ENCODE peak calls at places on chromosomes 2 and 18, in nine cellular contexts. L, X, G, Z, D, O, Q, F and R are unnamed samples.

GRCh38 chr18:55110436-55110835 is 151.2 kb upstream of the CCDC68 start:
- DNase-seq in D (peak), X (peak), Q (no peak), G (peak), F (no peak), L (peak), Z (peak), O (no peak), R (no peak)

GRCh38 chr2:169734172-169734847 is 678 bp downstream of the KLHL23 start:
- DNase-seq in D (no peak), L (no peak), X (peak), Z (no peak), Q (no peak), O (peak), F (no peak), G (no peak), R (peak)

GRCh38 chr2:26578581-26578980 is 62.6 kb downstream of the CIB4 start:
- DNase-seq in D (no peak), O (no peak), Z (peak), G (no peak), F (no peak), L (no peak), Q (no peak), X (no peak), R (no peak)

GRCh38 chr2:29765711-29766110 is 155.7 kb downstream of the ALK start:
- DNase-seq in Q (peak), G (no peak), D (no peak), F (no peak), L (no peak), X (peak), Z (no peak), O (no peak), R (no peak)

GRCh38 chr2:62760555-62760954 is 55.0 kb downstream of the EHBP1 start:
- DNase-seq in L (no peak), O (peak), D (no peak), X (peak), F (no peak), Z (no peak), Q (peak), G (peak), R (no peak)

GRCh38 chr2:181741756-181742155 is 61.4 kb upstream of the NEUROD1 start:
- DNase-seq in Z (no peak), F (no peak), X (peak), D (no peak), G (no peak), O (no peak), L (no peak), Q (peak), R (no peak)

GRCh38 chr2:118221952-118222594 is 133.8 kb downstream of the INSIG2 start:
- DNase-seq in L (peak), F (peak), G (peak), Q (peak), O (peak), Z (peak), X (peak), D (no peak), R (peak)

GRCh38 chr2:75077909-75078308 is 119.5 kb downstream of the POLE4 start:
- DNase-seq in O (no peak), L (no peak), F (no peak), X (no peak), Z (no peak), D (no peak), G (no peak), Q (no peak), R (no peak)

GRCh38 chr2:107202962-107203591 is 317.1 kb upstream of the ST6GAL2 start:
- DNase-seq in G (no peak), L (no peak), Z (no peak), D (no peak), X (no peak), O (no peak), F (no peak), Q (no peak), R (no peak)

GRCh38 chr18:48402953-48403352 is 6.2 kb downstream of the ZBTB7C start:
- DNase-seq in Z (no peak), G (no peak), O (peak), Q (no peak), X (peak), L (no peak), F (no peak), D (no peak), R (no peak)

GRCh38 chr2:235740821-235741220 is 247.0 kb downstream of the AGAP1 start:
- DNase-seq in Z (no peak), O (no peak), G (no peak), D (no peak), L (no peak), F (peak), Q (no peak), X (no peak), R (peak)

GRCh38 chr2:33372940-33373553 is 103.4 kb upstream of the RASGRP3 start:
- DNase-seq in O (peak), Q (peak), L (peak), F (no peak), Z (no peak), X (peak), D (no peak), G (peak), R (peak)

GRCh38 chr2:236214331-236214995 is 46.3 kb upstream of the GBX2 start:
- DNase-seq in Q (no peak), Z (no peak), F (peak), D (no peak), G (no peak), X (no peak), L (no peak), O (no peak), R (no peak)

GRCh38 chr2:241893265-241893664 is 23.7 kb downstream of the RTP5 start:
- DNase-seq in Z (peak), D (no peak), L (no peak), O (no peak), G (no peak), F (peak), Q (no peak), X (no peak), R (no peak)

GRCh38 chr2:26172189-26172865 is 561 bp upstream of the GAREM2 start:
- DNase-seq in F (peak), D (no peak), X (no peak), Q (no peak), L (no peak), G (no peak), Z (no peak), O (no peak), R (no peak)

GRCh38 chr18:22975508-22975907 is 42.4 kb downstream of the RBBP8 start:
- DNase-seq in D (no peak), O (no peak), L (no peak), Q (no peak), Z (no peak), X (no peak), F (no peak), G (no peak), R (no peak)

GRCh38 chr2:57542081-57542480 is 504.5 kb upstream of the VRK2 start:
- DNase-seq in O (no peak), D (no peak), X (no peak), L (no peak), G (no peak), F (no peak), Z (no peak), Q (no peak), R (no peak)

GRCh38 chr2:117972466-117973123 is 41.3 kb downstream of the CCDC93 start:
- DNase-seq in X (peak), G (no peak), O (no peak), D (no peak), Q (no peak), Z (no peak), L (no peak), F (no peak), R (no peak)

GRCh38 chr2:235024951-235025773 is 73.3 kb downstream of the SH3BP4 start:
- DNase-seq in D (no peak), O (peak), X (peak), Q (no peak), Z (no peak), G (no peak), L (no peak), F (no peak), R (no peak)

GRCh38 chr2:9201185-9201891 is 5.3 kb upstream of the ASAP2 start:
- DNase-seq in L (no peak), O (peak), G (no peak), Z (no peak), D (no peak), Q (peak), X (peak), F (no peak), R (no peak)

GRCh38 chr2:60484080-60484737 is 69.2 kb downstream of the BCL11A start:
- DNase-seq in Z (no peak), X (peak), L (peak), O (peak), D (no peak), F (peak), Q (no peak), G (no peak), R (no peak)

GRCh38 chr2:36406296-36406695 is 50.7 kb downstream of the CRIM1 start:
- DNase-seq in Q (no peak), L (no peak), Z (no peak), X (no peak), F (no peak), D (no peak), G (no peak), O (no peak), R (no peak)

GRCh38 chr2:217370391-217370790 is 510.5 kb upstream of the TNP1 start:
- DNase-seq in G (no peak), D (no peak), Z (no peak), L (no peak), Q (peak), F (no peak), O (peak), X (peak), R (peak)

GRCh38 chr2:219611866-219612604 is 14.4 kb downstream of the STK11IP start:
- DNase-seq in L (no peak), F (no peak), O (no peak), X (no peak), Q (no peak), Z (no peak), G (no peak), D (no peak), R (no peak)

GRCh38 chr18:73979742-73980141 is 167.9 kb downstream of the FBXO15 start:
- DNase-seq in F (no peak), G (no peak), Q (peak), O (peak), L (no peak), D (no peak), Z (no peak), X (peak), R (no peak)

GRCh38 chr2:7375901-7376300 is 458.7 kb downstream of the RNF144A start:
- DNase-seq in F (no peak), L (no peak), X (no peak), Q (no peak), O (no peak), Z (no peak), G (no peak), D (no peak), R (no peak)

GRCh38 chr2:26346454-26347053 is at the start of gene ADGRF3:
- DNase-seq in D (peak), G (peak), Z (peak), X (peak), Q (peak), O (peak), L (peak), F (peak), R (peak)

GRCh38 chr2:55223958-55224760 is 7.9 kb downstream of the CLHC1 start:
- DNase-seq in O (no peak), F (peak), Z (peak), L (no peak), X (no peak), Q (no peak), D (no peak), G (peak), R (no peak)

GRCh38 chr2:43384143-43384542 is 157.7 kb upstream of the ZFP36L2 start:
- DNase-seq in Q (no peak), Z (no peak), O (no peak), L (no peak), X (no peak), F (no peak), D (no peak), G (no peak), R (no peak)

GRCh38 chr2:232523682-232524597 is 2.0 kb upstream of the CHRND start:
- DNase-seq in O (peak), Z (peak), X (peak), Q (peak), D (no peak), G (peak), L (no peak), F (peak), R (peak)

GRCh38 chr2:74503506-74504475 is 3.7 kb downstream of the PCGF1 start:
- DNase-seq in D (no peak), F (no peak), G (no peak), L (no peak), X (no peak), Q (no peak), Z (no peak), O (no peak), R (no peak)

GRCh38 chr2:65232636-65233035 is 5.0 kb downstream of the ACTR2 start:
- DNase-seq in O (peak), Z (no peak), F (no peak), L (no peak), D (no peak), X (peak), Q (peak), G (no peak), R (no peak)

GRCh38 chr18:13313006-13313661 is 94.6 kb downstream of the LDLRAD4 start:
- DNase-seq in Q (no peak), G (no peak), L (no peak), F (no peak), D (no peak), O (no peak), X (no peak), Z (no peak), R (no peak)

GRCh38 chr18:78080081-78080480 is 830.4 kb downstream of the GALR1 start:
- DNase-seq in F (no peak), Z (no peak), G (no peak), X (no peak), D (no peak), Q (no peak), L (no peak), O (no peak), R (no peak)

GRCh38 chr2:189658281-189658680 is 3.0 kb upstream of the ASNSD1 start:
- DNase-seq in D (no peak), F (no peak), O (no peak), Z (no peak), X (no peak), G (no peak), Q (no peak), L (no peak), R (no peak)

GRCh38 chr2:216827073-216827725 is 32.7 kb downstream of the TNP1 start:
- DNase-seq in D (no peak), F (no peak), X (peak), Z (no peak), G (no peak), Q (no peak), O (no peak), L (no peak), R (no peak)

GRCh38 chr18:12657849-12658829 is at the start of gene SPIRE1:
- DNase-seq in X (peak), D (peak), Q (peak), G (peak), L (peak), F (peak), O (peak), Z (peak), R (peak)

GRCh38 chr2:124382067-124382618 is 357.1 kb downstream of the CNTNAP5 start:
- DNase-seq in X (no peak), F (no peak), Z (no peak), O (no peak), L (no peak), G (no peak), Q (no peak), D (no peak), R (no peak)

GRCh38 chr18:49843778-49844625 is 30.7 kb upstream of the ACAA2 start:
- DNase-seq in O (no peak), G (no peak), Q (no peak), L (no peak), X (no peak), D (no peak), Z (no peak), F (no peak), R (no peak)
- TF ChIP-seq CTCF in O (no peak), G (no peak), Q (no peak), L (no peak), X (no peak), D (no peak), Z (no peak), F (peak), R (no peak)

GRCh38 chr2:96468904-96469303 is 36.3 kb downstream of the NEURL3 start:
- DNase-seq in Z (no peak), D (no peak), G (no peak), L (no peak), X (no peak), F (no peak), O (no peak), Q (no peak), R (no peak)

GRCh38 chr2:96470089-96470488 is 35.1 kb downstream of the NEURL3 start:
- DNase-seq in L (no peak), Z (no peak), F (no peak), Q (no peak), D (no peak), G (no peak), O (no peak), X (no peak), R (no peak)

GRCh38 chr2:96464651-96465050 is 40.5 kb downstream of the NEURL3 start:
- DNase-seq in X (no peak), L (no peak), Q (no peak), G (no peak), O (no peak), D (no peak), F (no peak), Z (no peak), R (no peak)

GRCh38 chr2:96471772-96472171 is 33.4 kb downstream of the NEURL3 start:
- DNase-seq in Z (no peak), G (no peak), L (no peak), X (no peak), D (no peak), F (no peak), Q (no peak), O (no peak), R (no peak)

DNA sequence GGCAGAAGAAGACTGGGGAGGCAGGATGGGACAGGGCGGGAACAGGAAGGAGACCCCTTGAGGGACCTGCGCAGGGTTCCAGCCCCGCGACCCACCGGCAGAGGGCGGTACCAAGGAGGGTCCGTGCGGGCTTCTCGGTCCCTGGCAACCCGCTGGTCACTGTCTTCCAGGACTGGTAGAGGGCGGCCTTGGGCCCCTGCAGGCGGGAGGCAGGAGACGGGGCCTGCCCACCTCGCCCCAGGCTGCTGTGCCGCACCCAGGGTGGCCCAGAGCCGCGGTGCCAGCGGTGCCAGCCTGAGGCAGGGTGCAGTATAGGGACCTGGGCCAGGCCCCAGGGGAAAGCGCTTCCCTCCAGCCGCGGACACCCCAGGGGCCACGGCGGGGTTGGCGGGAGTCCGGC is 34.5 kb downstream of the NEURL3 start:
- DNase-seq in Q (peak), F (peak), L (peak), X (peak), D (peak), G (peak), O (no peak), Z (no peak), R (peak)
- TF ChIP-seq CTCF in Q (peak), F (peak), L (peak), X (peak), D (peak), G (peak), O (peak), Z (peak), R (peak)

GRCh38 chr18:8706981-8707940 is 1.9 kb downstream of the MTCL1 start:
- DNase-seq in O (peak), L (peak), G (no peak), X (peak), Q (peak), Z (no peak), D (no peak), F (peak), R (peak)
- TF ChIP-seq CTCF in O (peak), L (no peak), G (no peak), X (peak), Q (no peak), Z (no peak), D (peak), F (peak), R (peak)

DNA sequence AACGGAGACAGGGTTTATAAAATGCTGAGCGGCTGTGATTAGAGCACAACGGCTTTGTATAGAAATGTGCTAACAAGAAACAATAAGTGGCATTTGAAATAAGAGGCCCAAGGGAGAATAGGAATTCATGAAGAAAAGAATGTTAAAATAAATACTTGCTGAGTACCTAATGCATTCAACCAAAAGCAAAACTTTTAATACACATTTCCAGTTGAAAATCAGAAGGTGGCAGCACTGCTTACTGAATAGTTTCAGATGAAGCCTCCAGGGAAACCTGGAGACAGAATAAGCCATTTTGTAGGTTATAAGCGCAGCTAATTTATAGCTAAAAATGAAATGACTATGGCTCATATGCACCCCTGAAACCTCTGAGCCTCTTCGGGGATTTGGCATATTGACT is 286.6 kb downstream of the DPP10 start:
- DNase-seq in Q (no peak), D (no peak), G (no peak), Z (no peak), F (no peak), X (no peak), L (no peak), O (no peak), R (no peak)
- TF ChIP-seq CTCF in Q (no peak), D (peak), G (no peak), Z (no peak), F (peak), X (no peak), L (peak), O (no peak), R (no peak)

GRCh38 chr2:54103454-54104314 is 11.7 kb upstream of the ACYP2 start:
- DNase-seq in Q (peak), D (no peak), Z (no peak), L (peak), X (peak), O (peak), F (peak), G (peak), R (peak)
- TF ChIP-seq CTCF in Q (peak), D (peak), Z (no peak), L (no peak), X (no peak), O (no peak), F (peak), G (no peak), R (no peak)

GRCh38 chr18:7038330-7038846 is 79.2 kb downstream of the LAMA1 start:
- DNase-seq in X (peak), O (peak), G (peak), D (peak), L (peak), Z (peak), Q (peak), F (peak), R (peak)
- TF ChIP-seq CTCF in X (peak), O (peak), G (peak), D (peak), L (peak), Z (peak), Q (peak), F (peak), R (peak)

DNA sequence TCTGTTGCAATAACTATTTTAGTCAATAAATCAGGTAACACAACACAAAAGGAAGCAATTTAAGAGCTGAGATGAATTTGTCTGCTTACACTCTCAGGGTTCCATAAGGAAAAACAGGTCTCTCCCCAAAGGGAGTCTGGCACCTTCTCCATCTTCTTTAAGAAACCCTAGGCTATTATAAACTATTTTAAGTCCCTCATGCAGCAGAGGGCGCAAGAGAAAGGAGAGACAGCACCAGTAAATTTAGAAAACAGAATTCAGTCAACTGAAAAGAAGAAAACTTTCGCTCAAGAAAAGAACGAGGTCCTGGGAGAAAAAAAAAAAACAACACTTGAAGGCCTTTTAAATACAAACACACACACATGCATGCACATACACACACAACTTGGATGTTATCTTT is 19.1 kb downstream of the SULT1C4 start:
- DNase-seq in O (peak), F (peak), L (no peak), Z (no peak), X (no peak), D (no peak), Q (peak), G (peak), R (no peak)
- TF ChIP-seq CTCF in O (peak), F (peak), L (peak), Z (no peak), X (peak), D (peak), Q (peak), G (no peak), R (no peak)